ENCODE peak calls at places on chromosomes 6 and 20, in eight cellular contexts. One of them, this sample, is unnamed.

GRCh38 chr20:17655865-17656489 is 26.1 kb downstream of the RRBP1 start:
- DNase-seq in astrocyte of the spinal cord: peak; percentile 37
- DNase-seq in kidney: no peak
- DNase-seq in gastrocnemius medialis: no peak
- DNase-seq in PC-9: no peak
- DNase-seq in adrenal gland: no peak
- DNase-seq in psoas muscle: peak; percentile 28
- DNase-seq in coronary artery: no peak
- DNase-seq in this sample: peak; percentile 57

GRCh38 chr6:157551041-157551832 is 170.2 kb downstream of the ZDHHC14 start:
- DNase-seq in adrenal gland: no peak
- DNase-seq in coronary artery: peak; percentile 40
- DNase-seq in PC-9: peak; percentile 45
- DNase-seq in gastrocnemius medialis: no peak
- DNase-seq in astrocyte of the spinal cord: no peak
- DNase-seq in psoas muscle: no peak
- DNase-seq in kidney: no peak
- DNase-seq in this sample: peak; percentile 83

GRCh38 chr6:5442319-5442718 is 181.0 kb downstream of the FARS2 start:
- DNase-seq in psoas muscle: no peak
- DNase-seq in kidney: no peak
- DNase-seq in adrenal gland: no peak
- DNase-seq in coronary artery: no peak
- DNase-seq in PC-9: no peak
- DNase-seq in gastrocnemius medialis: no peak
- DNase-seq in astrocyte of the spinal cord: no peak
- DNase-seq in this sample: no peak

GRCh38 chr6:15443119-15443518 is 197.2 kb downstream of the JARID2 start:
- DNase-seq in adrenal gland: peak; percentile 28
- DNase-seq in astrocyte of the spinal cord: peak; percentile 85
- DNase-seq in psoas muscle: no peak
- DNase-seq in PC-9: no peak
- DNase-seq in kidney: no peak
- DNase-seq in coronary artery: no peak
- DNase-seq in gastrocnemius medialis: no peak
- DNase-seq in this sample: peak; percentile 87

GRCh38 chr6:170006524-170007467 is 255.4 kb downstream of the ERMARD start:
- DNase-seq in astrocyte of the spinal cord: no peak
- DNase-seq in PC-9: no peak
- DNase-seq in kidney: no peak
- DNase-seq in psoas muscle: no peak
- DNase-seq in adrenal gland: no peak
- DNase-seq in coronary artery: no peak
- DNase-seq in gastrocnemius medialis: no peak
- DNase-seq in this sample: no peak

GRCh38 chr6:136015531-136015930 is 164.0 kb downstream of the PDE7B start:
- DNase-seq in gastrocnemius medialis: no peak
- DNase-seq in PC-9: no peak
- DNase-seq in coronary artery: no peak
- DNase-seq in adrenal gland: no peak
- DNase-seq in kidney: no peak
- DNase-seq in astrocyte of the spinal cord: no peak
- DNase-seq in psoas muscle: no peak
- DNase-seq in this sample: no peak

GRCh38 chr20:9514461-9515210 is at the start of gene LAMP5:
- DNase-seq in psoas muscle: no peak
- DNase-seq in kidney: peak; percentile 77
- DNase-seq in PC-9: no peak
- DNase-seq in adrenal gland: peak; percentile 31
- DNase-seq in coronary artery: no peak
- DNase-seq in astrocyte of the spinal cord: peak; percentile 33
- DNase-seq in gastrocnemius medialis: no peak
- DNase-seq in this sample: peak; percentile 5

GRCh38 chr6:166370489-166370888 is 12.3 kb downstream of the MPC1 start:
- DNase-seq in gastrocnemius medialis: no peak
- DNase-seq in coronary artery: no peak
- DNase-seq in kidney: no peak
- DNase-seq in PC-9: no peak
- DNase-seq in astrocyte of the spinal cord: no peak
- DNase-seq in psoas muscle: no peak
- DNase-seq in adrenal gland: no peak
- DNase-seq in this sample: no peak

GRCh38 chr6:35164868-35165267 is 23.7 kb upstream of the TCP11 start:
- DNase-seq in coronary artery: no peak
- DNase-seq in PC-9: no peak
- DNase-seq in psoas muscle: no peak
- DNase-seq in gastrocnemius medialis: no peak
- DNase-seq in astrocyte of the spinal cord: no peak
- DNase-seq in adrenal gland: no peak
- DNase-seq in kidney: no peak
- DNase-seq in this sample: no peak

GRCh38 chr20:32359633-32360332 is 1.7 kb downstream of the ASXL1 start:
- DNase-seq in kidney: no peak
- DNase-seq in gastrocnemius medialis: no peak
- DNase-seq in astrocyte of the spinal cord: peak; percentile 32
- DNase-seq in adrenal gland: no peak
- DNase-seq in psoas muscle: no peak
- DNase-seq in coronary artery: no peak
- DNase-seq in PC-9: no peak
- DNase-seq in this sample: peak; percentile 35

GRCh38 chr6:169248521-169248971 is 5.1 kb downstream of the THBS2 start:
- DNase-seq in coronary artery: peak; percentile 70
- DNase-seq in adrenal gland: no peak
- DNase-seq in psoas muscle: no peak
- DNase-seq in gastrocnemius medialis: no peak
- DNase-seq in astrocyte of the spinal cord: no peak
- DNase-seq in kidney: no peak
- DNase-seq in PC-9: no peak
- DNase-seq in this sample: no peak

GRCh38 chr20:45834797-45835161 is 1.2 kb downstream of the SNX21 start:
- DNase-seq in kidney: peak; percentile 67
- DNase-seq in coronary artery: no peak
- DNase-seq in gastrocnemius medialis: peak; percentile 62
- DNase-seq in adrenal gland: no peak
- DNase-seq in PC-9: no peak
- DNase-seq in astrocyte of the spinal cord: no peak
- DNase-seq in psoas muscle: peak; percentile 73
- DNase-seq in this sample: no peak
- H3K4me3 ChIP-seq in kidney: peak overlapping the region; percentile 73
- H3K4me3 ChIP-seq in coronary artery: peak overlapping the region; percentile 87
- H3K4me3 ChIP-seq in gastrocnemius medialis: peak overlapping the region; percentile 79
- H3K4me3 ChIP-seq in adrenal gland: peak overlapping the region; percentile 53
- H3K4me3 ChIP-seq in PC-9: no peak overlapping the region
- H3K4me3 ChIP-seq in astrocyte of the spinal cord: peak overlapping the region; percentile 67
- H3K4me3 ChIP-seq in psoas muscle: peak overlapping the region; percentile 68
- H3K4me3 ChIP-seq in this sample: no peak overlapping the region

DNA sequence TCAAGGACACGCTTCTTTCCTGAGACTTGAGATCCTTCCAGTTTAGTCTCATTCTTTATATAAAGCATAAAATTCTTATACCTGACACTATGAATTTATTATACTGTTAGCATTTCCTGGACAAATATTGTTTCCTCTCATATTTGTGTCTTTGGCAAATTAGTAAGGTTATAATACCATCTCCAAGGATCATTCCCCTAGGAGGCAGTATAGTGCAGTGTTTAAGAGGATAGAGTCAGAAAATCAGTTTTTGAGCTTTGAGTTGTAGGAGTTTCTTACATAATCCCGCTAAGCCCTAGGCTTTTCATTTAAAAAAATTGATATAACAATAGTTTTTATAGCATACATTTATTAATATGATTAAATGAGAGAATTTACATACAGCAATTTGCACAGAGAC is 510.8 kb downstream of the TENT5A start:
- DNase-seq in kidney: no peak
- DNase-seq in astrocyte of the spinal cord: peak; percentile 71
- DNase-seq in adrenal gland: no peak
- DNase-seq in psoas muscle: no peak
- DNase-seq in PC-9: no peak
- DNase-seq in coronary artery: no peak
- DNase-seq in gastrocnemius medialis: no peak
- DNase-seq in this sample: peak; percentile 32
- TF ChIP-seq CTCF in kidney: peak; percentile 11
- TF ChIP-seq CTCF in astrocyte of the spinal cord: peak; percentile 51
- TF ChIP-seq CTCF in adrenal gland: peak; percentile 57
- TF ChIP-seq CTCF in psoas muscle: peak; percentile 25
- TF ChIP-seq CTCF in PC-9: peak; percentile 50
- TF ChIP-seq CTCF in coronary artery: no peak
- TF ChIP-seq CTCF in gastrocnemius medialis: no peak
- TF ChIP-seq CTCF in this sample: peak; percentile 8

DNA sequence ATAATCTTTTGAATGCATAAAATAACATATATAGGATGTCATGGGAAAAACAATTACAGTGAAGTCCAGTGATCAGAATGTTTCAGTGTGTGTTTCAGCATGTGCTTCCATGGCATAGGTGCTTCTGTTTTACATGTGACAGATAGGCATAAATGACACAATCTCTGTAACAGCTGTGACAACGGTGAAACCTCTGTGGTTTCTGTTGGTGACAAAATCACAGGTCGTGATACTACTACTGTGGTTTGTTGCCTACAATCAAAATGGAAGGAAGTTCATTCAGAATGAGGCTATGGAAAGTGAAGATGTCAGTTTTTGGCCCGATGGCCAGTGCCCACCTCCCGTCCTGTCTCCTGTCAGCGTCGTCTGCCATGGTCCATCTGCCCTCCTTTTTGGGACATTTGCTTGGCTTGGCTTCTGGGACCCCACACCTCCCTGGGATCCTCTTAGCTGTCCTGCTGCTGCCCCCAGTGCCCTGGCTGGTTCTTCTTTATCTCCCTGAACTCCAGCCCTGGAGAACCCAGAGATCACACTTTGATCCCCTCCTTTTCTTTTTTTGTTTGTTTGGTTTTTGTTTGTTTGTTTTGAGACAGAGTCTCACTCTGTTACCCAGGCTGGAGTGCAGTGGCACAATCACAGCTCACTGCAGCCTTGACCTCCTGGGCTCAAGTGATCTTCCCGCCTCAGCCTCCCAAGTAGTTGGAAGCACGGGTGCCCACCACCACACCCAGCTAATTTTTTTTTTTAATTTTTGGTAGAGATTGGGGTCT is 79.3 kb upstream of the NAA20 start:
- DNase-seq in gastrocnemius medialis: no peak
- DNase-seq in PC-9: no peak
- DNase-seq in adrenal gland: no peak
- DNase-seq in coronary artery: no peak
- DNase-seq in astrocyte of the spinal cord: no peak
- DNase-seq in psoas muscle: no peak
- DNase-seq in kidney: no peak
- DNase-seq in this sample: no peak
- H3K4me3 ChIP-seq in gastrocnemius medialis: no peak overlapping the region
- H3K4me3 ChIP-seq in PC-9: no peak overlapping the region
- H3K4me3 ChIP-seq in adrenal gland: no peak overlapping the region
- H3K4me3 ChIP-seq in coronary artery: no peak overlapping the region
- H3K4me3 ChIP-seq in astrocyte of the spinal cord: no peak overlapping the region
- H3K4me3 ChIP-seq in psoas muscle: peak overlapping the region; percentile 47
- H3K4me3 ChIP-seq in kidney: no peak overlapping the region
- H3K4me3 ChIP-seq in this sample: no peak overlapping the region

GRCh38 chr6:164795091-164795490 is 514.3 kb downstream of the C6orf118 start:
- DNase-seq in PC-9: no peak
- DNase-seq in kidney: no peak
- DNase-seq in psoas muscle: no peak
- DNase-seq in astrocyte of the spinal cord: no peak
- DNase-seq in gastrocnemius medialis: no peak
- DNase-seq in coronary artery: no peak
- DNase-seq in adrenal gland: no peak
- DNase-seq in this sample: no peak
- TF ChIP-seq CTCF in PC-9: no peak
- TF ChIP-seq CTCF in kidney: no peak
- TF ChIP-seq CTCF in psoas muscle: no peak
- TF ChIP-seq CTCF in astrocyte of the spinal cord: no peak
- TF ChIP-seq CTCF in gastrocnemius medialis: no peak
- TF ChIP-seq CTCF in coronary artery: no peak
- TF ChIP-seq CTCF in adrenal gland: no peak
- TF ChIP-seq CTCF in this sample: no peak

DNA sequence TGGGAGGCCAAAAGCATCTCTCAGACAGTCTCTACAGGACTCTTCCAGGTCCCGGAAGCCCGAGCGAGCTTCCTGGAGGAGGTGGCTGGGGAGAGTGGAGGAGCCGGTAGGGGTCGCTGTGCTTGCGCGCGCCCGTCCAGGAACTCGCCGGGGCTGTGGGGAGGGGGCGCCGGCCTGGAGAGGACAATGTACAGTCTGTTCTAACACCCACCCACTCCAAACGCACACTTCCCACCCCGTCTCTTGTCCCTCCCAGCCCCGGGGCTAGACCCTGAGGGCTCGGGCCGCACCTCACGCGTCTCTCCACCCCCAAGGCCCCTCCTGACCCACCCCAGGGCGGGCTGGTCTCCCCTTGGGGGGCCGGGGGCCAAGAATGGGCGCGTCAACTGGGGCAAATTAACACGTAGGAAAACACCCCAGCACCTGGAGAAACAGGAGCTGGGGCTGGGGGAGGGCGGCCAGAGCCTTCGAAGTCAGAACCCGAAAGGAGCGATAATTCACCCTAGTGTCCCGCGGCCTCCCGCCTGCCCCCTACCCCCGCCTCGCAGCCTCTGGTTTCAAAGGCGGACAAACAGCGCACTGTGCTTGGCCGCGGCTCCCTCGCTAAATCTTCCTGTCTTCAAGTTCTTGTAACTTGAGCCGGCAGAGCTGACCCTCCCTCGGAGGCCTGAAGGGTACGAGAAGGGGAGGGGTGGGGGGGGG is 103.2 kb upstream of the FOXP4 start:
- DNase-seq in psoas muscle: peak; percentile 80
- DNase-seq in coronary artery: no peak
- DNase-seq in astrocyte of the spinal cord: peak; percentile 70
- DNase-seq in kidney: peak; percentile 95
- DNase-seq in adrenal gland: peak; percentile 38
- DNase-seq in PC-9: no peak
- DNase-seq in gastrocnemius medialis: peak; percentile 43
- DNase-seq in this sample: no peak
- H3K4me3 ChIP-seq in psoas muscle: peak overlapping the region; percentile 46
- H3K4me3 ChIP-seq in coronary artery: peak overlapping the region; percentile 63
- H3K4me3 ChIP-seq in astrocyte of the spinal cord: no peak overlapping the region
- H3K4me3 ChIP-seq in kidney: no peak overlapping the region
- H3K4me3 ChIP-seq in adrenal gland: no peak overlapping the region
- H3K4me3 ChIP-seq in PC-9: no peak overlapping the region
- H3K4me3 ChIP-seq in gastrocnemius medialis: peak overlapping the region; percentile 33
- H3K4me3 ChIP-seq in this sample: no peak overlapping the region